ENCODE peak calls at places on chromosomes 6 and 20, in ten cellular contexts. R, S, E, V, J, A, W, C, O and N are unnamed samples.
A peak's percentile ranks its signal among the peaks of the same experiment; 100 is the strongest.

GRCh38 chr6:162450358-162450757 is 277.2 kb downstream of the PRKN start:
- DNase-seq in S (no peak), O (no peak), C (no peak), W (no peak), E (no peak), A (no peak), R (no peak), V (no peak), J (no peak), N (no peak)

GRCh38 chr6:25202505-25202904 is 76.7 kb upstream of the CARMIL1 start:
- DNase-seq in J (no peak), C (no peak), W (no peak), S (no peak), V (no peak), R (no peak), A (no peak), E (peak; percentile 40), O (no peak), N (no peak)

GRCh38 chr6:26270903-26271639 is 93.9 kb upstream of the BTN3A2 start:
- DNase-seq in A (peak; percentile 56), W (no peak), S (peak; percentile 64), V (no peak), R (peak; percentile 78), J (peak; percentile 75), C (peak; percentile 97), E (peak; percentile 91), O (peak; percentile 79), N (peak; percentile 8)

GRCh38 chr20:21387528-21387927 is 9.8 kb downstream of the NKX2-4 start:
- DNase-seq in A (no peak), R (peak; percentile 15), J (no peak), S (no peak), W (no peak), E (no peak), V (no peak), O (no peak), C (no peak), N (peak; percentile 26)

GRCh38 chr6:79076881-79077641 is 993 bp downstream of the PHIP start:
- DNase-seq in J (peak; percentile 81), W (peak; percentile 28), A (peak; percentile 93), R (peak; percentile 71), O (peak; percentile 92), V (peak; percentile 71), C (peak; percentile 95), S (peak; percentile 94), E (peak; percentile 94), N (peak; percentile 75)

GRCh38 chr6:133542056-133542821 is 301.1 kb downstream of the EYA4 start:
- DNase-seq in C (no peak), E (no peak), J (no peak), W (no peak), A (no peak), V (no peak), S (no peak), R (no peak), O (no peak), N (no peak)

GRCh38 chr6:44514085-44514484 is 126.6 kb downstream of the CDC5L start:
- DNase-seq in J (no peak), R (no peak), S (no peak), W (no peak), V (no peak), C (no peak), A (no peak), O (no peak), E (no peak), N (no peak)

GRCh38 chr6:161639772-161640171 is 365.9 kb upstream of the AGPAT4 start:
- DNase-seq in W (no peak), V (no peak), C (no peak), O (no peak), E (no peak), A (no peak), R (no peak), J (no peak), S (no peak), N (no peak)

GRCh38 chr20:6665161-6665560 is 102.3 kb upstream of the BMP2 start:
- DNase-seq in A (no peak), C (no peak), S (no peak), J (no peak), E (peak; percentile 15), R (no peak), O (no peak), W (no peak), V (no peak), N (no peak)

GRCh38 chr6:52543729-52544324 is 33.0 kb downstream of the TRAM2 start:
- DNase-seq in R (no peak), S (no peak), A (no peak), O (no peak), J (no peak), W (no peak), C (peak; percentile 32), V (no peak), E (no peak), N (no peak)

GRCh38 chr6:166237611-166238010 is 70.0 kb upstream of the TBXT start:
- DNase-seq in C (no peak), O (no peak), E (no peak), W (no peak), S (no peak), R (no peak), V (no peak), A (no peak), J (no peak), N (no peak)

GRCh38 chr20:33561981-33562601 is 72.2 kb downstream of the CBFA2T2 start:
- DNase-seq in R (peak; percentile 70), V (peak; percentile 89), A (peak; percentile 78), J (peak; percentile 54), S (peak; percentile 59), W (peak; percentile 97), O (no peak), C (peak; percentile 52), E (peak; percentile 43), N (peak; percentile 68)

GRCh38 chr20:61724376-61724775 is 341.3 kb downstream of the TAF4 start:
- DNase-seq in J (no peak), W (no peak), A (no peak), E (peak; percentile 28), R (no peak), V (no peak), C (peak; percentile 64), O (no peak), S (no peak), N (no peak)

GRCh38 chr6:87730310-87730709 is 28.3 kb upstream of the AKIRIN2 start:
- DNase-seq in V (no peak), A (peak; percentile 67), O (no peak), C (no peak), E (no peak), J (no peak), S (peak; percentile 73), W (no peak), R (peak; percentile 78), N (peak; percentile 10)

GRCh38 chr6:110537208-110538123 is 61.1 kb upstream of the SLC22A16 start:
- DNase-seq in C (no peak), S (no peak), E (peak; percentile 61), R (peak; percentile 98), W (no peak), A (no peak), J (peak; percentile 77), O (no peak), V (no peak), N (peak; percentile 27)

GRCh38 chr6:129252377-129253071 is 369.6 kb downstream of the LAMA2 start:
- DNase-seq in C (no peak), V (no peak), E (no peak), O (no peak), S (no peak), W (no peak), J (no peak), A (no peak), R (no peak), N (no peak)

GRCh38 chr20:32333988-32334885 is 23.9 kb upstream of the ASXL1 start:
- DNase-seq in V (peak; percentile 38), O (no peak), A (peak; percentile 88), J (no peak), E (no peak), W (no peak), C (no peak), R (no peak), S (no peak), N (no peak)

GRCh38 chr20:46230811-46231282 is 77.5 kb downstream of the CDH22 start:
- DNase-seq in J (no peak), A (no peak), E (peak; percentile 61), R (no peak), O (no peak), W (no peak), S (no peak), C (peak; percentile 85), V (no peak), N (no peak)

GRCh38 chr20:10501377-10501776 is 66.3 kb downstream of the SLX4IP start:
- DNase-seq in W (no peak), C (peak; percentile 38), V (no peak), S (no peak), E (no peak), R (no peak), O (peak; percentile 7), A (peak; percentile 27), J (no peak), N (no peak)

GRCh38 chr6:135212020-135212806 is 31.1 kb downstream of the MYB start:
- DNase-seq in O (no peak), R (peak; percentile 75), E (peak; percentile 19), W (no peak), J (no peak), A (no peak), S (no peak), V (no peak), C (no peak), N (no peak)

GRCh38 chr6:2862712-2863174 is 21.1 kb upstream of the SERPINB1 start:
- DNase-seq in C (no peak), A (no peak), R (no peak), E (no peak), W (no peak), S (no peak), J (no peak), O (peak; percentile 43), V (no peak), N (no peak)

GRCh38 chr6:170410241-170410640 is 103.7 kb downstream of the FAM120B start:
- DNase-seq in S (no peak), V (no peak), E (no peak), A (no peak), J (no peak), C (no peak), O (no peak), R (no peak), W (no peak), N (no peak)

GRCh38 chr6:121794630-121795029 is 359.2 kb downstream of the GJA1 start:
- DNase-seq in W (no peak), C (no peak), V (no peak), R (peak; percentile 65), E (peak; percentile 79), O (no peak), A (no peak), S (peak; percentile 50), J (peak; percentile 49), N (no peak)

GRCh38 chr6:56101141-56101553 is 146.2 kb downstream of the COL21A1 start:
- DNase-seq in A (no peak), O (no peak), C (no peak), W (no peak), V (peak; percentile 7), R (peak; percentile 85), E (peak; percentile 40), S (no peak), J (peak; percentile 65), N (no peak)

GRCh38 chr20:50292324-50293243 is 102.0 kb downstream of the CEBPB start:
- DNase-seq in A (peak; percentile 96), V (no peak), S (peak; percentile 98), C (peak; percentile 48), W (no peak), J (peak; percentile 86), O (peak; percentile 53), R (no peak), E (peak; percentile 92), N (no peak)

GRCh38 chr6:43838276-43839036 is 68.4 kb downstream of the VEGFA start:
- DNase-seq in A (peak; percentile 65), S (peak; percentile 68), R (no peak), W (peak; percentile 10), J (no peak), C (peak; percentile 78), O (no peak), V (no peak), E (peak; percentile 78), N (no peak)

GRCh38 chr6:40356242-40356910 is 230.8 kb downstream of the LRFN2 start:
- DNase-seq in O (no peak), J (no peak), V (no peak), E (no peak), W (no peak), R (no peak), S (no peak), A (no peak), C (no peak), N (no peak)

GRCh38 chr6:88238065-88238464 is 71.9 kb upstream of the CNR1 start:
- DNase-seq in O (no peak), S (no peak), J (no peak), A (no peak), E (no peak), C (peak; percentile 73), W (no peak), R (no peak), V (no peak), N (no peak)